ENCODE peak calls at places on chromosomes 11 and 22, in eight cellular contexts. L is suprapubic skin; B is CD4-positive, CD25-positive, alpha-beta regulatory T cell; S is aorta; O is ascending aorta; G is H9; C is A549; K is GM23248. Y is an unnamed sample. For H3K9me3, the result is how much of the 10 kb centered on the place peaks cover.

GRCh38 chr11:105046898-105047579 is 1.9 kb upstream of the CARD16 start:
- DNase-seq in K (peak), L (no peak), G (no peak), B (peak), S (no peak), C (peak), O (no peak), Y (no peak)

GRCh38 chr22:46072030-46072881 is 78.1 kb upstream of the PPARA start:
- DNase-seq in C (no peak), L (peak), S (peak), K (peak), O (peak), B (peak), G (peak), Y (no peak)

GRCh38 chr11:82960000-82960778 is 58.7 kb downstream of the DDIAS start:
- DNase-seq in K (no peak), B (peak), L (no peak), O (no peak), G (no peak), S (no peak), C (no peak), Y (no peak)

GRCh38 chr11:31487848-31488247 is 21.6 kb downstream of the IMMP1L start:
- DNase-seq in K (peak), L (no peak), S (no peak), B (peak), G (no peak), C (no peak), O (no peak), Y (no peak)

GRCh38 chr11:66914505-66914904 is 43.7 kb downstream of the PC start:
- DNase-seq in O (no peak), K (no peak), C (no peak), L (no peak), B (no peak), G (no peak), S (peak), Y (no peak)

GRCh38 chr22:20141186-20142077 is 9.4 kb downstream of the CCDC188 start:
- DNase-seq in S (no peak), G (no peak), C (no peak), B (no peak), K (peak), L (no peak), O (no peak), Y (no peak)

GRCh38 chr11:637333-637592 is 194 bp downstream of the DRD4 start:
- DNase-seq in L (no peak), S (no peak), G (no peak), K (no peak), O (no peak), B (no peak), C (no peak), Y (no peak)

GRCh38 chr22:27879923-27880322 is 39.1 kb downstream of the PITPNB start:
- DNase-seq in S (no peak), B (no peak), L (no peak), O (no peak), C (peak), G (no peak), K (peak), Y (no peak)

GRCh38 chr11:95919514-95919913 is 4.4 kb downstream of the MTMR2 start:
- DNase-seq in K (no peak), C (no peak), S (no peak), G (no peak), O (no peak), B (no peak), L (no peak), Y (no peak)

GRCh38 chr22:47632646-47633045 is 870.2 kb downstream of the TBC1D22A start:
- DNase-seq in O (no peak), B (no peak), S (no peak), G (no peak), L (no peak), K (no peak), C (no peak), Y (no peak)

GRCh38 chr22:39819429-39819828 is 74.1 kb downstream of the ENTHD1 start:
- DNase-seq in C (no peak), G (no peak), B (no peak), O (no peak), S (no peak), K (no peak), L (no peak), Y (no peak)

GRCh38 chr11:69326622-69327219 is 32.8 kb downstream of the MYEOV start:
- DNase-seq in O (no peak), C (no peak), S (no peak), B (no peak), L (peak), G (peak), K (no peak), Y (no peak)

GRCh38 chr11:67628710-67629385 is 889 bp downstream of the NUDT8 start:
- DNase-seq in B (no peak), L (peak), K (no peak), O (no peak), C (no peak), G (no peak), S (peak), Y (no peak)

GRCh38 chr11:107778839-107779517 is 67.1 kb upstream of the SLN start:
- DNase-seq in K (no peak), S (no peak), L (no peak), B (no peak), C (no peak), G (no peak), O (no peak), Y (no peak)

GRCh38 chr11:76835928-76836612 is 24.6 kb upstream of the ACER3 start:
- DNase-seq in G (no peak), K (peak), L (no peak), C (no peak), O (no peak), B (no peak), S (no peak), Y (no peak)

GRCh38 chr11:114348200-114349191 is 51.8 kb downstream of the C11orf71 start:
- DNase-seq in C (no peak), L (no peak), S (no peak), G (peak), K (peak), B (peak), O (no peak), Y (no peak)

GRCh38 chr11:102495161-102496042 is 35.1 kb downstream of the MMP7 start:
- DNase-seq in G (peak), O (no peak), C (peak), K (peak), S (no peak), B (peak), L (no peak), Y (no peak)

GRCh38 chr11:104094576-104094975 is 58.1 kb downstream of the DDI1 start:
- DNase-seq in C (no peak), K (peak), B (no peak), G (no peak), S (no peak), L (no peak), O (no peak), Y (no peak)

GRCh38 chr22:37401861-37402506 is 25.3 kb downstream of the ELFN2 start:
- DNase-seq in G (no peak), L (no peak), B (no peak), S (no peak), K (no peak), C (no peak), O (no peak), Y (no peak)

GRCh38 chr11:119691020-119691666 is 37.9 kb downstream of the NECTIN1 start:
- DNase-seq in K (no peak), C (no peak), B (peak), O (no peak), G (no peak), L (no peak), S (no peak), Y (peak)

GRCh38 chr22:31944700-31945477 is 554 bp downstream of the YWHAH start:
- DNase-seq in K (peak), O (no peak), G (no peak), L (peak), S (peak), C (peak), B (peak), Y (peak)

GRCh38 chr11:77201991-77202841 is 74.2 kb downstream of the MYO7A start:
- DNase-seq in S (peak), B (no peak), O (peak), C (no peak), L (peak), G (no peak), K (no peak), Y (no peak)

GRCh38 chr11:1966531-1966930 is 19.4 kb downstream of the MRPL23 start:
- DNase-seq in S (peak), B (no peak), L (no peak), O (no peak), G (no peak), C (no peak), K (no peak), Y (no peak)

GRCh38 chr22:30747493-30747892 is 52.8 kb downstream of the OSBP2 start:
- DNase-seq in G (peak), C (no peak), L (no peak), B (no peak), S (no peak), O (no peak), K (no peak), Y (no peak)

GRCh38 chr22:36227396-36227795 is 11.9 kb downstream of the APOL2 start:
- DNase-seq in K (no peak), L (no peak), C (no peak), G (no peak), O (no peak), B (no peak), S (no peak), Y (no peak)

GRCh38 chr11:82996966-82997606 is 74.6 kb downstream of the RAB30 start:
- DNase-seq in C (no peak), G (no peak), K (no peak), L (no peak), O (no peak), B (no peak), S (no peak), Y (no peak)

GRCh38 chr11:96102664-96103068 is 178.8 kb upstream of the MTMR2 start:
- DNase-seq in S (no peak), O (no peak), L (no peak), B (no peak), K (peak), G (no peak), C (no peak), Y (no peak)

GRCh38 chr11:19730373-19730772 is 17.7 kb downstream of the NAV2 start:
- DNase-seq in S (peak), K (peak), C (no peak), G (no peak), L (no peak), O (peak), B (no peak), Y (no peak)

GRCh38 chr22:47218671-47219070 is 456.2 kb downstream of the TBC1D22A start:
- DNase-seq in C (no peak), S (no peak), O (no peak), B (no peak), G (no peak), L (peak), K (no peak), Y (no peak)

GRCh38 chr11:66864172-66864901 is 7.5 kb downstream of the LRFN4 start:
- DNase-seq in L (no peak), O (no peak), G (no peak), C (no peak), S (no peak), K (no peak), B (no peak), Y (no peak)

GRCh38 chr11:17554487-17554886 is 7.4 kb downstream of the OTOG start:
- DNase-seq in O (no peak), C (no peak), G (no peak), L (no peak), K (no peak), S (peak), B (no peak), Y (no peak)

GRCh38 chr22:30905696-30906341 is 62.8 kb downstream of the MORC2 start:
- DNase-seq in K (no peak), B (no peak), L (no peak), G (no peak), C (no peak), O (no peak), S (no peak), Y (no peak)

GRCh38 chr11:120564573-120565301 is 53.2 kb downstream of the GRIK4 start:
- DNase-seq in B (no peak), K (peak), L (no peak), G (peak), O (no peak), C (no peak), S (peak), Y (no peak)

GRCh38 chr11:34972892-34973291 is 56.5 kb downstream of the PDHX start:
- DNase-seq in O (no peak), L (no peak), S (no peak), G (no peak), C (no peak), B (no peak), K (peak), Y (no peak)

GRCh38 chr11:66068923-66069714 is 953 bp upstream of the PACS1 start:
- DNase-seq in B (peak), K (peak), G (no peak), C (peak), O (peak), S (peak), L (no peak), Y (no peak)

GRCh38 chr11:131895865-131896264 is 525.5 kb downstream of the NTM start:
- DNase-seq in B (no peak), O (no peak), L (no peak), G (no peak), K (peak), C (no peak), S (no peak), Y (no peak)

GRCh38 chr11:120835601-120836228 is 188.2 kb upstream of the TBCEL start:
- DNase-seq in C (no peak), G (no peak), O (no peak), L (no peak), K (peak), S (no peak), B (no peak), Y (no peak)

GRCh38 chr11:9896902-9897301 is 233.0 kb downstream of the SWAP70 start:
- DNase-seq in K (no peak), B (no peak), L (no peak), G (no peak), S (no peak), O (no peak), C (no peak), Y (no peak)

DNA sequence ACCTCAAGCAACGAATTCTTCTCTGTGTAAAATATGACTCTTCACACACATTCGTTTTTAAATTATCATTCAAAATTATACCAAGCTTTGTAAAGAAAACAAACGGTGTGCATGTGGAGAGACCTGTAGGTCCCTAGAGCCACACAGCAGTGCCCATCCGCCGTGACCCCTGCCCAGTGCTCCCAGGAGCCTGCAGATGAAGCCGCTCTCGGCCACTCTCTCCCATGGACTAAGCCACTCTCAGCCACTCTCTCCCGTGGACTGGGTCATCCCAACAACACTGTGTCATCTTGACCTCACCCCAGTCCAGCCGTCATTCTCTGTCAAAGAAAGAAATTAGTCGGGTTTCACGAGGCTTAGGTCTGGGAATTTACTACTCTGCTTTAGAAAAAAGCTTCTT is 391.6 kb downstream of the BRD1 start:
- DNase-seq in C (no peak), S (no peak), K (no peak), O (no peak), L (no peak), B (no peak), G (no peak), Y (no peak)
- H3K9me3 ChIP-seq in C (under half), S (under half), K (under half), O (under half), L (under half), B (under half), G (under half), Y (under half)

DNA sequence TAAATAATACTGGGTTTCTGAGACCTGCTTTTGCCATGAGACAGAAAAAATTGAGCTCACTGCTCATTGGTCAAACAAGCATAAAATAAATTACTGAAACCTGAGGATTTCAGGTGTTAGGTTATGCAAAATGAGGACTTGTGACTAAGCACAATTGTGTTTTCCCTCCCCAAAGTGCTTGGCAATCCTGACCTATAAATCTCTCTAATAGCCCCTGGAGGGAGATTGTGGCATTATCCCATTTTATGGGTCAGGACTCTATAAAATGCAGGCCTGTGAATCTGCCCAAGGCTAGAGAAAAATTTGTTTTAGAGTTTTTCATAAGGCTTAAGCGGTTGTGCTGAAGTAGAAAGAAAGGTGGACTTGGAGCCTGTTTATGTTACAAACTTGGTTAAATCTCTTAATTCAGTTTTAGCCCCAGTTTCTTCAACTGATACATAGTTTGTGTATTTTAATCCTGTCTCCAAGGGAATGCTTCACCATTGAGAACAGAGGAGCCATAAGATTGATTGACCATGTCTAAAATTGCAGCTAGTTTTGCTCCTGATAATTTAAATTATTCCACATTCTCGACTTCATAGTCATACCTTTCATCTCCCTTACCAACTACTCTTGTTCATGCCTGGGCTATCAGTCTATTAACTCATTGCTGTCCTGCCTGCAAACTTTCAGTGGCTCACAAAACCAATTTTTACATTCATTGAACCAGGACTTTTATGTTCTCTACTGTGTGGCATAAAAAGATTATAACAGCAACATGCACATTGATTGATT is 63.6 kb upstream of the LRRC4C start:
- DNase-seq in O (no peak), C (no peak), G (no peak), K (no peak), L (no peak), B (no peak), S (no peak), Y (no peak)
- H3K9me3 ChIP-seq in O (under half), C (under half), G (under half), K (under half), L (under half), B (under half), S (under half), Y (under half)

DNA sequence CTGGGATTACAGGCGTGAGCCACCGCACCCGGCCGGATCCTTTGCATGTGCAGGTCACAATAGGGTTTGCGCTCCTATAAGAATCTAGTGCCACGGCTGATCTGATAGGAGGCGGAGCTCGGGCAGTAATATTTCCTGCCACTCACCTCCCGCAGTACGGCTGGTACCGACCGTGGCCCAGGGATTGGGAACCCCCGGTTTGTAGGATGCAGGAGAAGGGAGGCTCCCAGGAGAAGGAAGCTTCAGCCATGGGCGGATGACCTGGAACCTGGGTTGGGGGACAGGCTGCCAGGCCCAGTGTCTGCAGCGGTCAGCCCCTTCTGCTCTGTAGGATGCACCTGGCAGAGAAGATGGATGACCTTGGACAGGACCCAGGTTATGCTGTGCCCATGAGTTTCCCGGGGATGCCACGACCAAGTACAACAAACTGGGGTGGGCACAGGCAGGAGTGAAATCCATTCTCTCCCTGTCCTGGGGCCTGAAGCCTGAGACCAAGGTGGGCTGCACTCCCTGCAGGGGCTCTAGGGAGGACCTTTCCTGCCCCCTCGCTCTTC is 818.9 kb downstream of the BRD1 start:
- DNase-seq in L (peak), G (peak), O (peak), B (no peak), K (no peak), S (peak), C (no peak), Y (no peak)
- H3K9me3 ChIP-seq in L (under half), G (under half), O (under half), B (under half), K (under half), S (under half), C (under half), Y (under half)

DNA sequence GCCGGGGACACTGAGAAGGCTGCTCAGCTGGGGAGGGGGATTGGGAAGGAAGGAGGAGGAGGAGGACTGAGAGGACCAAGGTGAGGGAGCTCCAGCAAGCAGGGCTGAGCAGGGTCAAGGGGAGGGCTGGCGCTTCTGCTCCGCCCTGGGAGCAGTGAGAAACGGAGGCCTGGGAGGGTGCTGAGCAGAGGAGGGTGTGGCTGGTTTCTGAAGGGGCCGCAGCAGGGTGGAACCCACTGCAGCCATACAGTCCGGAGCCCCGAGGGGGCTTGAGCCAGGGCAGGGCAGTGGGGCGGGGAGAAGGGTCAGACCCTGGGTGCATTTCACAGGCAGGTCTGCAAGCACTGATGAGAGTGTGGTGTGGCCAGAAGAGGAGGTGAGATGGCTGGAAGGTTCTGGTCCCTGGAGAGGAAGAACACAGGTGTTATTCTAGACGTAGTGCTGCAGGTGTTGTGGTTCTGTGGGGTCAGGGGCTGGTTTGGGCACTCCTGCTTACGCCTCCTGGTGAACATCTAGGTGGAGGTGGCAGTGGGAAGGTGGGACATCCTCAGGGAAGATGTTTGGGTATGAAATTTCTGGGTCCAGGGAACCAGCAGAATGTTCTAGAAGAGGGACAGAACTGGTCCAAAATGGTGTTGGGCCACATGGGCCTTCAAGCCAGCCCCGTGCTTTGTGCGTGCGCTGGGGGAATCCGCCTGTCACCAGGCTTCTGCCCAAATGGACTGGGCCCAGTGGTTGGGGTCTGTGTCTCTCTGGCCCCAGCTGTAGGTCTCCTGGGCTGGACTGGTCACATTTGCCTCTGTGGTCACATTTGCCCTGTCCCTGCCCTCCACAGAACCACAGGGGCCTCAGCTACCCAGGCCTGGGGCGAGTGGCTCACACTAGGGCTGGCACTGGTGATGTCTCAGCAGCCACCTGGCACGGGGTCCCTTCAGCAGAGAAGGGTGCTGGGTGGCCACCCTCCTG is 714.7 kb downstream of the BRD1 start:
- DNase-seq in O (no peak), B (no peak), K (no peak), L (no peak), C (no peak), G (no peak), S (no peak), Y (no peak)
- H3K9me3 ChIP-seq in O (under half), B (under half), K (under half), L (under half), C (under half), G (under half), S (under half), Y (under half)

GRCh38 chr22:49055406-49055805 is 772.3 kb downstream of the BRD1 start:
- DNase-seq in G (no peak), C (no peak), L (no peak), O (no peak), S (no peak), K (no peak), B (no peak), Y (no peak)

GRCh38 chr22:49057910-49058309 is 769.8 kb downstream of the BRD1 start:
- DNase-seq in O (no peak), L (no peak), G (no peak), B (no peak), S (no peak), K (no peak), C (no peak), Y (no peak)

GRCh38 chr22:49053574-49053973 is 774.1 kb downstream of the BRD1 start:
- DNase-seq in C (no peak), S (no peak), G (no peak), L (no peak), K (no peak), B (no peak), O (no peak), Y (no peak)

GRCh38 chr22:49052560-49052959 is 775.1 kb downstream of the BRD1 start:
- DNase-seq in C (no peak), G (no peak), B (no peak), K (no peak), O (no peak), S (no peak), L (peak), Y (no peak)

GRCh38 chr22:49056301-49056700 is 771.4 kb downstream of the BRD1 start:
- DNase-seq in L (no peak), B (no peak), S (no peak), K (no peak), O (no peak), G (no peak), C (no peak), Y (no peak)
- H3K9me3 ChIP-seq in L (under half), B (under half), S (under half), K (under half), O (under half), G (under half), C (under half), Y (under half)

Y was measured in T-helper 17 cell.